ENCODE peak calls at places on chromosomes 7 and 10, in six cellular contexts. S, C, F, Z, H and M are unnamed samples. For H3K27me3 and H3K36me3, the result is how much of the 10 kb centered on the place peaks cover.

GRCh38 chr10:11448190-11448544 is 163.3 kb downstream of the USP6NL start:
- DNase-seq in H (no peak), Z (no peak), F (no peak), C (no peak), S (no peak), M (no peak)

GRCh38 chr10:73850205-73850604 is 24.1 kb downstream of the CAMK2G start:
- DNase-seq in Z (no peak), H (peak), C (no peak), F (no peak), S (no peak), M (no peak)

GRCh38 chr7:68511281-68511680 is 1087.0 kb upstream of the AUTS2 start:
- DNase-seq in S (no peak), Z (no peak), H (no peak), C (peak), F (no peak), M (no peak)

GRCh38 chr7:134781171-134781570 is 1.7 kb downstream of the CALD1 start:
- DNase-seq in H (no peak), S (no peak), Z (no peak), C (no peak), F (no peak), M (no peak)

GRCh38 chr10:110524179-110524863 is 26.6 kb downstream of the DUSP5 start:
- DNase-seq in F (no peak), H (no peak), Z (no peak), C (no peak), S (no peak), M (no peak)

GRCh38 chr10:114245128-114245791 is 6.2 kb downstream of the VWA2 start:
- DNase-seq in Z (peak), F (no peak), C (no peak), H (no peak), S (peak), M (no peak)

GRCh38 chr7:28953628-28954027 is 4.5 kb downstream of the TRIL start:
- DNase-seq in S (no peak), C (peak), F (peak), H (no peak), Z (no peak), M (no peak)

GRCh38 chr10:49398000-49398861 is 2.3 kb upstream of the DRGX start:
- DNase-seq in F (peak), H (no peak), Z (peak), S (peak), C (peak), M (peak)

GRCh38 chr7:146136357-146136875 is 19.8 kb downstream of the CNTNAP2 start:
- DNase-seq in H (no peak), S (no peak), F (no peak), C (no peak), Z (no peak), M (no peak)

GRCh38 chr7:46360811-46361210 is 439.7 kb upstream of the IGFBP3 start:
- DNase-seq in H (no peak), Z (no peak), F (no peak), C (no peak), S (no peak), M (no peak)

GRCh38 chr7:7909376-7909775 is 59.2 kb upstream of the GLCCI1 start:
- DNase-seq in F (no peak), H (no peak), C (no peak), Z (no peak), S (no peak), M (no peak)

GRCh38 chr10:72694476-72695369 is 2.8 kb downstream of the MCU start:
- DNase-seq in H (no peak), S (peak), F (no peak), Z (no peak), C (peak), M (no peak)

GRCh38 chr7:135650831-135651573 is 11.3 kb upstream of the STMP1 start:
- DNase-seq in Z (peak), C (no peak), S (no peak), F (peak), H (no peak), M (no peak)

GRCh38 chr10:1420663-1421362 is 316.5 kb downstream of the ADARB2 start:
- DNase-seq in F (peak), H (no peak), S (peak), C (peak), Z (peak), M (peak)

GRCh38 chr7:132740176-132740575 is 163.9 kb upstream of the PLXNA4 start:
- DNase-seq in S (no peak), F (no peak), H (no peak), Z (no peak), C (no peak), M (no peak)

GRCh38 chr7:80584778-80585177 is 53.7 kb upstream of the CD36 start:
- DNase-seq in Z (peak), H (no peak), S (peak), C (no peak), F (peak), M (no peak)

GRCh38 chr7:69599211-69599878 is 1.1 kb downstream of the AUTS2 start:
- DNase-seq in F (no peak), Z (no peak), H (peak), S (no peak), C (peak), M (peak)

GRCh38 chr10:38979535-38979934 is 885.4 kb downstream of the ZNF37A start:
- DNase-seq in Z (no peak), C (no peak), S (no peak), H (no peak), F (no peak), M (no peak)

GRCh38 chr7:85126383-85126782 is 60.5 kb downstream of the SEMA3D start:
- DNase-seq in F (no peak), S (no peak), C (no peak), Z (no peak), H (no peak), M (no peak)

GRCh38 chr10:112374724-112375541 is 1.0 kb downstream of the ACSL5 start:
- DNase-seq in C (no peak), Z (no peak), F (no peak), H (no peak), S (no peak), M (peak)

GRCh38 chr7:34133356-34133982 is 228.1 kb downstream of the BMPER start:
- DNase-seq in C (peak), H (no peak), Z (no peak), S (peak), F (peak), M (no peak)

GRCh38 chr10:3397846-3398245 is 225.3 kb upstream of the PITRM1 start:
- DNase-seq in H (no peak), Z (no peak), S (no peak), F (no peak), C (no peak), M (no peak)

GRCh38 chr10:108850138-108850854 is 1073.0 kb downstream of the XPNPEP1 start:
- DNase-seq in H (no peak), S (no peak), Z (no peak), C (no peak), F (no peak), M (peak)

GRCh38 chr10:73398024-73398423 is 15.8 kb downstream of the ANXA7 start:
- DNase-seq in C (no peak), Z (no peak), H (no peak), S (no peak), F (no peak), M (no peak)

GRCh38 chr7:2757361-2757903 is 69.4 kb downstream of the AMZ1 start:
- DNase-seq in F (no peak), S (peak), H (peak), C (peak), Z (peak), M (no peak)

GRCh38 chr10:116429288-116429977 is 1.8 kb downstream of the PNLIPRP3 start:
- DNase-seq in C (no peak), F (no peak), S (peak), Z (no peak), H (no peak), M (no peak)

GRCh38 chr7:133513608-133514007 is 260.7 kb downstream of the EXOC4 start:
- DNase-seq in F (no peak), Z (no peak), S (no peak), H (no peak), C (no peak), M (no peak)

GRCh38 chr10:13395540-13395939 is 47.4 kb upstream of the SEPHS1 start:
- DNase-seq in S (no peak), C (no peak), F (no peak), H (no peak), Z (no peak), M (no peak)

GRCh38 chr10:21721000-21721670 is 187.1 kb downstream of the MLLT10 start:
- DNase-seq in F (no peak), C (no peak), Z (no peak), H (no peak), S (no peak), M (no peak)

GRCh38 chr10:14459670-14460069 is 128.9 kb upstream of the FRMD4A start:
- DNase-seq in H (no peak), F (no peak), C (no peak), S (peak), Z (no peak), M (no peak)

GRCh38 chr10:118594392-118595063 is 920 bp downstream of the PRLHR start:
- DNase-seq in F (peak), S (peak), H (no peak), C (peak), Z (peak), M (no peak)

DNA sequence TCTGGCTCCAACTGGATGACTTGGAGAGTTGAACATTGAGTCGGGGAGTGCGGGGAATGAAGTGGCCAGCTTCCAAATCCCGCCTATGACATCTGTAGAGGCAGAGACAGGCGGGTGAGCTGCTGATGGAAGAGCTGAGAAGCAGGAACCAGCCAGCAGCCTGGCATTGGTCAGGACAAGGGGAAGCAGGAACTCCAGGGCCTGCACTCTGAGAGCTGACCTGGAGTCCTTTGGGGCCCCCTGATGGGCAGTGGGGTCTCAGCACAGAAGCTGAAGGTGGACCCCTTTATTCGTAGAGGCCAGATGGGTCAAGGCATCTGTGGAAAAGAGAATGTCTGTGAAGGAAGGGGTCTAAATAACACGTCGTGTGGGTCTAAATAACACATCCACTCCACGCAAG is 57.0 kb downstream of the SEC61G start:
- DNase-seq in S (no peak), Z (no peak), C (no peak), H (no peak), F (no peak), M (no peak)
- TF ChIP-seq CTCF in S (no peak), Z (no peak), C (no peak), H (no peak), F (no peak), M (no peak)

GRCh38 chr7:151814400-151814914 is 62.5 kb downstream of the PRKAG2 start:
- DNase-seq in F (no peak), H (no peak), C (no peak), S (no peak), Z (no peak), M (no peak)
- H3K27me3 ChIP-seq in F (under half), H (under half), C (under half), S (under half), Z (under half), M (under half)

GRCh38 chr10:96596422-96597407 is 9.9 kb upstream of the TM9SF3 start:
- DNase-seq in S (no peak), C (no peak), Z (no peak), H (no peak), F (no peak), M (no peak)

GRCh38 chr10:96606216-96606615 is 19.4 kb upstream of the TM9SF3 start:
- DNase-seq in S (no peak), H (no peak), C (no peak), Z (no peak), F (peak), M (no peak)

GRCh38 chr10:96598841-96599240 is 12.0 kb upstream of the TM9SF3 start:
- DNase-seq in Z (no peak), H (no peak), C (no peak), F (no peak), S (no peak), M (no peak)

GRCh38 chr10:96595741-96596140 is 8.9 kb upstream of the TM9SF3 start:
- DNase-seq in H (no peak), C (no peak), Z (no peak), F (no peak), S (no peak), M (no peak)

GRCh38 chr10:96600337-96600736 is 13.5 kb upstream of the TM9SF3 start:
- DNase-seq in C (no peak), F (no peak), H (no peak), Z (no peak), S (no peak), M (no peak)
- H3K36me3 ChIP-seq in C (under half), F (under half), H (under half), Z (under half), S (under half), M (under half)

GRCh38 chr7:138460176-138460648 is at the start of gene TRIM24:
- DNase-seq in S (no peak), F (no peak), Z (peak), H (peak), C (peak), M (peak)

GRCh38 chr7:138456220-138456619 is 3.8 kb upstream of the TRIM24 start:
- DNase-seq in C (no peak), H (no peak), F (no peak), Z (no peak), S (no peak), M (no peak)

GRCh38 chr7:138460649-138461607 is 869 bp downstream of the TRIM24 start:
- DNase-seq in H (peak), Z (peak), C (peak), F (peak), S (peak), M (peak)

GRCh38 chr7:138458576-138459234 is 1.4 kb upstream of the TRIM24 start:
- DNase-seq in H (no peak), C (no peak), F (no peak), S (no peak), Z (no peak), M (no peak)

GRCh38 chr7:138459300-138460175 is 521 bp upstream of the TRIM24 start:
- DNase-seq in H (peak), Z (peak), F (peak), S (peak), C (no peak), M (no peak)
- TF ChIP-seq CTCF in H (peak), Z (no peak), F (peak), S (no peak), C (peak), M (no peak)

DNA sequence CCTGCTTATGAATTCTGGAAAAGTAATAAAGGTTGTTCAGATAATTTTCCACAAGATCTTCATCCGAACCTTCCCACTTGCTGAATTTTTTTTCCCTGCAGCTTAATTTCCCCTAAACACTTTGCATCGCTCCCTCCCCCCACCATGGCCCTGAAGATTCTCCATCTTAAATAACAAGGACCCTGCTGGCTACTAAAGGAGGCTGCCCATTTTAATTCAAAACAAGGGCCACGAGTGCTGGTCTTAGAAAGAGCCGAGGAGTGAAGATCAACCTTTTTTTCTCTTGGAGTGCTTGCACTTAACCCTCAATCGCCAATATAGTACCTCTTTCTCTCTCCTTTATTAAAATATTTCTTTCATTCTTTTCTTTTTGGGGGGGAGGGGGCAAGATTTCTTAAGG is 9.2 kb upstream of the SP8 start:
- DNase-seq in S (no peak), Z (no peak), F (no peak), H (no peak), C (no peak), M (no peak)
- H3K27me3 ChIP-seq in S (under half), Z (under half), F (half or more), H (half or more), C (half or more), M (under half)

GRCh38 chr7:98921608-98922372 is 43.5 kb downstream of the TRRAP start:
- DNase-seq in C (no peak), H (no peak), F (no peak), S (no peak), Z (no peak), M (no peak)
- H3K36me3 ChIP-seq in C (half or more), H (half or more), F (half or more), S (under half), Z (under half), M (under half)

GRCh38 chr7:105399043-105399725 is 10.5 kb upstream of the SRPK2 start:
- DNase-seq in Z (no peak), H (no peak), S (no peak), C (peak), F (no peak), M (no peak)
- TF ChIP-seq CTCF in Z (no peak), H (no peak), S (peak), C (peak), F (peak), M (peak)